ENCODE peak calls at places on chromosomes 2 and 18, in seven cellular contexts. M is fibroblast of the aortic adventitia; L is activated CD4-positive, alpha-beta T cell treated with anti-CD3 and anti-CD28 coated beads for 36 hours; Z is renal cortical epithelial cell; Q is stimulated activated CD8-positive, alpha-beta memory T cell treated with anti-CD3 and anti-CD28 coated beads, Interleukin-4, amount 100 ng/mL, for 4 hours; J is testis; T is left lung. W is an unnamed sample.

GRCh38 chr2:215793747-215794595 is 219.4 kb downstream of the MREG start:
- DNase-seq in M (peak; percentile 97), J (peak; percentile 28), Q (no peak), L (peak; percentile 63), T (no peak), Z (peak; percentile 99), W (no peak)

GRCh38 chr2:135798762-135799161 is 38.2 kb downstream of the LCT start:
- DNase-seq in T (no peak), J (no peak), M (no peak), L (no peak), Z (peak; percentile 4), Q (no peak), W (no peak)

GRCh38 chr2:49943944-49944803 is 789.9 kb upstream of the FSHR start:
- DNase-seq in T (no peak), J (no peak), L (no peak), M (no peak), Q (no peak), Z (no peak), W (no peak)

GRCh38 chr2:215624423-215624829 is 188.6 kb upstream of the FN1 start:
- DNase-seq in Z (peak; percentile 87), J (peak; percentile 26), M (peak; percentile 97), L (no peak), T (peak; percentile 46), Q (no peak), W (peak; percentile 54)

GRCh38 chr2:85997016-85997970 is 108.4 kb downstream of the POLR1A start:
- DNase-seq in J (peak; percentile 55), L (no peak), Q (no peak), T (no peak), M (peak; percentile 88), Z (no peak), W (no peak)

GRCh38 chr2:230408244-230408842 is 7.7 kb upstream of the SP100 start:
- DNase-seq in Q (no peak), L (no peak), T (no peak), M (peak; percentile 95), J (no peak), Z (peak; percentile 55), W (no peak)

GRCh38 chr18:44133483-44133882 is 547.2 kb upstream of the SETBP1 start:
- DNase-seq in Z (no peak), Q (no peak), T (no peak), J (no peak), L (no peak), M (peak; percentile 47), W (no peak)

GRCh38 chr2:223819891-223820290 is 17.5 kb downstream of the AP1S3 start:
- DNase-seq in M (no peak), J (no peak), Q (no peak), L (no peak), Z (no peak), T (no peak), W (no peak)

GRCh38 chr2:135913726-135914365 is 37.6 kb upstream of the MCM6 start:
- DNase-seq in L (peak; percentile 53), J (peak; percentile 43), T (no peak), Z (peak; percentile 44), Q (peak; percentile 27), M (peak; percentile 70), W (no peak)

GRCh38 chr2:181907005-181907549 is 15.5 kb downstream of the ITPRID2 start:
- DNase-seq in Z (no peak), M (no peak), T (no peak), Q (no peak), J (no peak), L (no peak), W (no peak)